ENCODE peak calls at places on chromosomes 1 and 21, in five cellular contexts. R, B, V, K and M are unnamed samples.

GRCh38 chr1:93907718-93908117 is 1.5 kb downstream of the GCLM start:
- DNase-seq in R (no peak), B (peak; percentile 47), V (no peak), K (no peak), M (no peak)

GRCh38 chr1:31787786-31788137 is 23.6 kb upstream of the ADGRB2 start:
- DNase-seq in R (no peak), B (no peak), V (no peak), K (no peak), M (no peak)

GRCh38 chr1:206112600-206113301 is 4.4 kb downstream of the AVPR1B start:
- DNase-seq in R (no peak), B (no peak), V (no peak), K (no peak), M (no peak)

GRCh38 chr21:29501451-29501850 is 202.7 kb downstream of the BACH1 start:
- DNase-seq in R (no peak), B (no peak), V (no peak), K (no peak), M (no peak)

GRCh38 chr1:95407146-95407863 is 173.3 kb downstream of the RWDD3 start:
- DNase-seq in R (no peak), B (no peak), V (no peak), K (no peak), M (no peak)

GRCh38 chr1:17004466-17005364 is 7.0 kb downstream of the ATP13A2 start:
- DNase-seq in R (no peak), B (no peak), V (no peak), K (no peak), M (no peak)

GRCh38 chr1:112546076-112546475 is 37.3 kb downstream of the WNT2B start:
- DNase-seq in R (no peak), B (no peak), V (no peak), K (no peak), M (no peak)

GRCh38 chr1:109255097-109255651 is 5.8 kb downstream of the CELSR2 start:
- DNase-seq in R (no peak), B (no peak), V (no peak), K (no peak), M (no peak)

GRCh38 chr1:110049801-110050601 is 15.6 kb downstream of the STRIP1 start:
- DNase-seq in R (peak; percentile 70), B (no peak), V (no peak), K (peak; percentile 41), M (no peak)

GRCh38 chr1:154970631-154971340 is at the start of gene SHC1:
- DNase-seq in R (peak; percentile 97), B (peak; percentile 93), V (no peak), K (peak; percentile 95), M (peak; percentile 94)

GRCh38 chr1:67166196-67166595 is at the start of gene IL23R:
- DNase-seq in R (no peak), B (no peak), V (no peak), K (no peak), M (no peak)

GRCh38 chr1:180358649-180359048 is 128.6 kb downstream of the LHX4 start:
- DNase-seq in R (no peak), B (no peak), V (no peak), K (no peak), M (peak; percentile 54)

GRCh38 chr1:154276797-154277196 is 4.4 kb downstream of the HAX1 start:
- DNase-seq in R (no peak), B (no peak), V (no peak), K (no peak), M (no peak)

GRCh38 chr1:56576880-56577858 is 2.2 kb downstream of the PLPP3 start:
- DNase-seq in R (no peak), B (peak; percentile 26), V (no peak), K (peak; percentile 37), M (peak; percentile 30)

GRCh38 chr1:46394108-46394871 is at the start of gene FAAH:
- DNase-seq in R (no peak), B (no peak), V (no peak), K (no peak), M (peak; percentile 77)

GRCh38 chr21:31576428-31576827 is 83.1 kb upstream of the SOD1 start:
- DNase-seq in R (no peak), B (no peak), V (no peak), K (no peak), M (no peak)

GRCh38 chr1:233216009-233216408 is 79.5 kb downstream of the PCNX2 start:
- DNase-seq in R (no peak), B (no peak), V (no peak), K (no peak), M (no peak)

GRCh38 chr21:36330904-36331303 is 10.9 kb downstream of the MORC3 start:
- DNase-seq in R (no peak), B (peak; percentile 53), V (no peak), K (peak; percentile 33), M (peak; percentile 65)

GRCh38 chr1:230020451-230020850 is 46.6 kb upstream of the GALNT2 start:
- DNase-seq in R (no peak), B (no peak), V (no peak), K (no peak), M (no peak)

GRCh38 chr1:243718893-243719292 is 131.2 kb downstream of the AKT3 start:
- DNase-seq in R (no peak), B (no peak), V (no peak), K (no peak), M (no peak)

GRCh38 chr21:37412603-37413360 is 46.2 kb downstream of the DYRK1A start:
- DNase-seq in R (no peak), B (no peak), V (no peak), K (no peak), M (no peak)

GRCh38 chr1:180571060-180571831 is 12.5 kb downstream of the OVAAL start:
- DNase-seq in R (no peak), B (no peak), V (no peak), K (no peak), M (no peak)

GRCh38 chr1:106921186-106921585 is 135.3 kb upstream of the PRMT6 start:
- DNase-seq in R (no peak), B (no peak), V (no peak), K (no peak), M (no peak)

GRCh38 chr1:110215621-110216020 is 5.5 kb downstream of the KCNC4 start:
- DNase-seq in R (no peak), B (no peak), V (no peak), K (no peak), M (no peak)

GRCh38 chr1:170471310-170471839 is 60.6 kb upstream of the GORAB start:
- DNase-seq in R (no peak), B (no peak), V (no peak), K (no peak), M (no peak)

GRCh38 chr1:164613176-164613575 is 54.2 kb downstream of the PBX1 start:
- DNase-seq in R (no peak), B (no peak), V (no peak), K (no peak), M (no peak)

GRCh38 chr1:178798232-178798861 is 72.5 kb downstream of the ANGPTL1 start:
- DNase-seq in R (no peak), B (no peak), V (no peak), K (no peak), M (no peak)

GRCh38 chr1:114195819-114196218 is 42.1 kb upstream of the SYT6 start:
- DNase-seq in R (no peak), B (no peak), V (no peak), K (no peak), M (no peak)

GRCh38 chr1:153610334-153611023 is 2.5 kb downstream of the S100A16 start:
- DNase-seq in R (no peak), B (peak; percentile 29), V (no peak), K (no peak), M (no peak)

GRCh38 chr1:41498809-41499208 is 14.3 kb upstream of the EDN2 start:
- DNase-seq in R (peak; percentile 85), B (peak; percentile 48), V (no peak), K (no peak), M (peak; percentile 59)

GRCh38 chr1:182681516-182681915 is 2.9 kb downstream of the RGS8 start:
- DNase-seq in R (no peak), B (no peak), V (no peak), K (no peak), M (no peak)

DNA sequence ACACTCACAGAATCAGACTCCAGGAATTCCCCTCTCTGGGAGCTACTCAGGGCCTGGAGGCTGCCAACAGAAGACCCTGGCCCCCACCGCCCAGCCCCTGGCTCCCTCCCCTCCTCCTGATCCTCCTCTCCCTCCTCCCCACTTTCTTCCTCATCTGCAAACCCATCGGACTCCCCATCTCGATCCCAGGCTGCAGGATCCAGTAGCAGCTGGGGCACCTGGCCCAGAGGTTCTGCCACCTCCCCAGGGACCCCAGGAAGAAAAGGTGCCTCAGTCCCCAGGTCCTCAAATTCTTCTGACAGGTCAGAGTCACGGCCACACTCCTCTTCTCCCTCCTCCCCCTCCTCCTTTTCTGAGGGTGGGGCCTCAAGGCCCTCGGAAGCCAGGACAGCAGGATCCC is 7.4 kb downstream of the NES start:
- DNase-seq in R (no peak), B (no peak), V (no peak), K (no peak), M (no peak)
- H3K4me1 ChIP-seq in R (peaks cover 45% of the 10 kb centered on the region), B (peaks cover 15% of the 10 kb centered on the region), V (peaks cover 37% of the 10 kb centered on the region), K (peaks cover 30% of the 10 kb centered on the region), M (peaks cover 32% of the 10 kb centered on the region)

GRCh38 chr1:26159113-26160039 is 497 bp downstream of the FAM110D start:
- DNase-seq in R (no peak), B (no peak), V (no peak), K (no peak), M (no peak)
- H3K27ac ChIP-seq in R (no peak overlapping the region), B (peak overlapping the region; percentile 49), V (no peak overlapping the region), K (no peak overlapping the region), M (no peak overlapping the region)

GRCh38 chr21:34077888-34078287 is 4.5 kb downstream of the MRPS6 start:
- DNase-seq in R (no peak), B (no peak), V (no peak), K (no peak), M (no peak)
- H3K4me1 ChIP-seq in R (peaks cover 60% of the 10 kb centered on the region), B (peaks cover 20% of the 10 kb centered on the region), V (peaks cover 60% of the 10 kb centered on the region), K (peaks cover 3% of the 10 kb centered on the region), M (peaks cover 19% of the 10 kb centered on the region)

GRCh38 chr1:22159858-22160257 is 17.0 kb upstream of the WNT4 start:
- DNase-seq in R (no peak), B (no peak), V (no peak), K (no peak), M (peak; percentile 49)

GRCh38 chr1:22163137-22163536 is 20.2 kb upstream of the WNT4 start:
- DNase-seq in R (no peak), B (no peak), V (no peak), K (no peak), M (no peak)

GRCh38 chr1:22164841-22165808 is 22.2 kb upstream of the WNT4 start:
- DNase-seq in R (no peak), B (no peak), V (no peak), K (no peak), M (no peak)

GRCh38 chr1:22166439-22166838 is 23.5 kb upstream of the WNT4 start:
- DNase-seq in R (no peak), B (no peak), V (no peak), K (no peak), M (no peak)

DNA sequence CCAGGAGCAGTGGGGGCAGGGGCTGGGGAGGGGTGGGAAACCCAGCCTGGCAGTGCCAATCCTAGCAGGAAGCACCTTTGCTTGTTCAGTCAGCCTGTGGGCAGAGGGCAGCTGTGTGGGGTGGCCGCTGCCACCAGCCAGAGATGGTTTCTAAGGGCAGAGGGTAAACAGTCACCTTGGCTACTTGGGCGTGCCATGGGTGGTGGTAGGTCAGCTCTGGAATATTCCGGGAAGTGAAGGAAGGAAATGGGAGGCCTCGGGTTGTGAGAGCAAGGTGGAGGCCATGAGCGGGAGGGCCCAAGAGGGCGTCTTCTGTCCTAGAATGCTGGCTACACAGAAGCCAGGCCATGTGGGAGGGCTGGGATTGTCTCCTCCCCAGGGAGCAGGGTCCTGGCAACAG is 20.7 kb upstream of the WNT4 start:
- DNase-seq in R (no peak), B (no peak), V (no peak), K (no peak), M (no peak)
- H3K27ac ChIP-seq in R (no peak overlapping the region), B (no peak overlapping the region), V (no peak overlapping the region), K (no peak overlapping the region), M (no peak overlapping the region)